ENCODE peak calls at places on chromosomes 4 and X, in seven cellular contexts. A is HCT116, Y is SK-N-SH, Z is GM12878, U is K562, S is HepG2, J is H1. E is an unnamed sample.
A peak's percentile ranks its signal among the peaks of the same experiment; 100 is the strongest.

GRCh38 chr4:152224872-152225420 is 310.9 kb downstream of the FBXW7 start:
- DNase-seq in A (no peak), Y (no peak), Z (no peak), U (no peak), S (no peak), J (no peak), E (no peak)

GRCh38 chrX:100410083-100410590 is at the start of gene PCDH19:
- DNase-seq in A (no peak), Y (peak; percentile 86), Z (no peak), U (no peak), S (no peak), J (peak; percentile 60), E (peak; percentile 91)

GRCh38 chrX:152904151-152905080 is 6.5 kb downstream of the ZNF185 start:
- DNase-seq in A (no peak), Y (peak; percentile 86), Z (no peak), U (peak; percentile 76), S (no peak), J (peak; percentile 77), E (peak; percentile 46)

GRCh38 chrX:53831662-53832635 is 145.4 kb upstream of the HUWE1 start:
- DNase-seq in A (peak; percentile 28), Y (peak; percentile 45), Z (peak; percentile 40), U (peak; percentile 22), S (peak; percentile 20), J (peak; percentile 48), E (peak; percentile 82)

GRCh38 chrX:83319023-83319422 is 189.1 kb upstream of the POU3F4 start:
- DNase-seq in A (no peak), Y (no peak), Z (no peak), U (no peak), S (no peak), J (no peak), E (no peak)

GRCh38 chr4:8294036-8294435 is 24.5 kb downstream of the HTRA3 start:
- DNase-seq in A (no peak), Y (no peak), Z (no peak), U (no peak), S (no peak), J (no peak), E (no peak)

GRCh38 chr4:30717208-30718020 is 2.8 kb upstream of the PCDH7 start:
- DNase-seq in A (no peak), Y (peak; percentile 42), Z (no peak), U (no peak), S (no peak), J (peak; percentile 84), E (peak; percentile 66)

GRCh38 chrX:100358766-100359165 is 51.3 kb downstream of the PCDH19 start:
- DNase-seq in A (no peak), Y (no peak), Z (no peak), U (no peak), S (no peak), J (no peak), E (no peak)

GRCh38 chrX:107659768-107660167 is 31.5 kb downstream of the PRPS1 start:
- DNase-seq in A (no peak), Y (peak; percentile 32), Z (no peak), U (peak; percentile 14), S (peak; percentile 9), J (no peak), E (peak; percentile 48)

GRCh38 chr4:112726041-112726440 is 89.1 kb downstream of the LARP7 start:
- DNase-seq in A (no peak), Y (no peak), Z (no peak), U (no peak), S (no peak), J (peak; percentile 28), E (no peak)

GRCh38 chr4:26235500-26235899 is 85.3 kb upstream of the RBPJ start:
- DNase-seq in A (no peak), Y (no peak), Z (no peak), U (no peak), S (no peak), J (no peak), E (no peak)

GRCh38 chr4:2932561-2932950 is 30.6 kb downstream of the NOP14 start:
- DNase-seq in A (no peak), Y (no peak), Z (no peak), U (no peak), S (no peak), J (no peak), E (no peak)

GRCh38 chr4:39636786-39637185 is 1.9 kb downstream of the SMIM14 start:
- DNase-seq in A (no peak), Y (no peak), Z (no peak), U (no peak), S (no peak), J (no peak), E (no peak)

GRCh38 chr4:3290476-3290875 is 2.3 kb upstream of the RGS12 start:
- DNase-seq in A (no peak), Y (no peak), Z (no peak), U (no peak), S (no peak), J (no peak), E (no peak)

GRCh38 chr4:1047976-1048780 is 36.8 kb downstream of the FGFRL1 start:
- DNase-seq in A (no peak), Y (peak; percentile 21), Z (no peak), U (no peak), S (no peak), J (peak; percentile 46), E (no peak)

GRCh38 chr4:2353222-2354107 is 65.0 kb downstream of the ZFYVE28 start:
- DNase-seq in A (no peak), Y (peak; percentile 66), Z (no peak), U (no peak), S (no peak), J (no peak), E (no peak)

GRCh38 chr4:103994059-103994458 is 274.3 kb upstream of the TACR3 start:
- DNase-seq in A (peak; percentile 55), Y (no peak), Z (no peak), U (no peak), S (peak; percentile 10), J (no peak), E (peak; percentile 65)

GRCh38 chr4:127868196-127868595 is 12.5 kb upstream of the PLK4 start:
- DNase-seq in A (no peak), Y (no peak), Z (no peak), U (no peak), S (no peak), J (no peak), E (no peak)
- TF ChIP-seq JUND in A (no peak), Y (no peak), Z (no peak), U (no peak), S (no peak), J (no peak), E (no peak)

GRCh38 chr4:177177446-177178160 is 132.1 kb upstream of the NEIL3 start:
- DNase-seq in A (no peak), Y (no peak), Z (no peak), U (no peak), S (no peak), J (no peak), E (no peak)

GRCh38 chr4:177182728-177183127 is 126.9 kb upstream of the NEIL3 start:
- DNase-seq in A (no peak), Y (no peak), Z (no peak), U (no peak), S (no peak), J (no peak), E (no peak)

GRCh38 chr4:177185151-177185550 is 124.5 kb upstream of the NEIL3 start:
- DNase-seq in A (no peak), Y (no peak), Z (no peak), U (no peak), S (no peak), J (no peak), E (no peak)

GRCh38 chr4:177185579-177185978 is 124.1 kb upstream of the NEIL3 start:
- DNase-seq in A (no peak), Y (no peak), Z (no peak), U (no peak), S (no peak), J (no peak), E (no peak)

GRCh38 chr4:177182156-177182555 is 127.5 kb upstream of the NEIL3 start:
- DNase-seq in A (no peak), Y (no peak), Z (no peak), U (no peak), S (no peak), J (no peak), E (no peak)
- TF ChIP-seq JUND in A (no peak), Y (no peak), Z (no peak), U (no peak), S (no peak), J (no peak), E (no peak)

DNA sequence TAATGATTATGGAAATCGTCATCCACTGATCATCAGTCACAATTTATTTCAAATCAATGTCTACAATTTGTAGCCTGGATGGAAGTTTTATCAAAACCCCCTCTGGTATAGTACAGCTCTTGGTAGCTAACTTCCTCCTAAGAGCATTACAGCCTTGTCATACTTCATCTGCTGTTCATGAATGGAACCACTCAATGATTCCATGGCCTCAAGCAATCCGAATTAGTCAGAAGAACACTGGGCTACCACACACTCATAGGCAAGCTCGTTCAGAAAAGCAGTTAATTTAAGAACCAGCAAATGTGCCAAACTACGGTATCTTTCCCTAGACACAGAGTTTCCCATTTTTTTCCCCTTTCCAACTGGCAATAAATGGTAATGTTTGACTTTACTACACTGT is 389.1 kb upstream of the TENM3 start:
- DNase-seq in A (no peak), Y (peak; percentile 39), Z (no peak), U (no peak), S (no peak), J (no peak), E (no peak)
- TF ChIP-seq JUND in A (no peak), Y (no peak), Z (no peak), U (no peak), S (no peak), J (no peak), E (no peak)

GRCh38 chrX:43633757-43634156 is 22.3 kb upstream of the MAOA start:
- DNase-seq in A (no peak), Y (no peak), Z (no peak), U (no peak), S (no peak), J (no peak), E (no peak)
- TF ChIP-seq JUND in A (no peak), Y (no peak), Z (no peak), U (no peak), S (no peak), J (no peak), E (no peak)

GRCh38 chrX:104104676-104105075 is 7.6 kb upstream of the ZCCHC18 start:
- DNase-seq in A (no peak), Y (no peak), Z (no peak), U (no peak), S (no peak), J (no peak), E (no peak)

GRCh38 chrX:104105330-104105729 is 7.0 kb upstream of the ZCCHC18 start:
- DNase-seq in A (no peak), Y (no peak), Z (no peak), U (no peak), S (no peak), J (no peak), E (no peak)

GRCh38 chrX:104108955-104109354 is 3.4 kb upstream of the ZCCHC18 start:
- DNase-seq in A (no peak), Y (no peak), Z (no peak), U (no peak), S (no peak), J (no peak), E (no peak)

GRCh38 chrX:104105863-104106262 is 6.5 kb upstream of the ZCCHC18 start:
- DNase-seq in A (no peak), Y (no peak), Z (no peak), U (no peak), S (no peak), J (no peak), E (no peak)
- TF ChIP-seq JUND in A (no peak), Y (no peak), Z (no peak), U (no peak), S (no peak), J (no peak), E (no peak)

GRCh38 chrX:12986886-12987285 is 12.0 kb downstream of the TMSB4X start:
- DNase-seq in A (no peak), Y (no peak), Z (no peak), U (no peak), S (no peak), J (no peak), E (no peak)
- TF ChIP-seq JUND in A (no peak), Y (no peak), Z (no peak), U (no peak), S (no peak), J (no peak), E (no peak)

E was measured in T47D.